ENCODE peak calls at places on chromosomes 13 and 19, in ten cellular contexts. G, Q, W, R, E, A, M, C, U and N are unnamed samples.

GRCh38 chr13:62296812-62297211 is 881.2 kb upstream of the PCDH20 start:
- DNase-seq in M (no peak), W (no peak), A (no peak), R (no peak), U (no peak), E (no peak), C (no peak), G (no peak), Q (no peak), N (no peak)

GRCh38 chr13:44396963-44397580 is 23.4 kb downstream of the SERP2 start:
- DNase-seq in C (peak; percentile 44), A (no peak), Q (peak; percentile 51), E (peak; percentile 88), R (no peak), G (no peak), U (peak; percentile 73), M (peak; percentile 61), W (no peak), N (peak; percentile 60)

GRCh38 chr19:6041071-6041470 is 63.1 kb upstream of the RANBP3 start:
- DNase-seq in U (no peak), C (no peak), M (no peak), W (no peak), G (no peak), A (no peak), Q (no peak), R (no peak), E (no peak), N (no peak)

GRCh38 chr13:28583661-28584091 is 75.3 kb upstream of the POMP start:
- DNase-seq in E (no peak), R (peak; percentile 57), U (no peak), C (no peak), W (no peak), M (peak; percentile 32), Q (no peak), G (no peak), A (no peak), N (no peak)

GRCh38 chr13:51041126-51041525 is 69.9 kb downstream of the C13orf42 start:
- DNase-seq in M (no peak), W (no peak), U (no peak), R (peak; percentile 49), G (no peak), E (no peak), Q (no peak), C (no peak), A (no peak), N (no peak)

GRCh38 chr19:55119053-55119452 is 1.6 kb upstream of the PPP1R12C start:
- DNase-seq in A (no peak), C (no peak), R (no peak), U (no peak), G (no peak), W (no peak), M (no peak), Q (no peak), E (no peak), N (no peak)

GRCh38 chr19:33795370-33796163 is 1.1 kb upstream of the KCTD15 start:
- DNase-seq in A (peak; percentile 63), M (peak; percentile 57), E (peak; percentile 97), G (peak; percentile 39), C (peak; percentile 77), Q (peak; percentile 93), R (peak; percentile 83), W (no peak), U (peak; percentile 80), N (peak; percentile 47)

GRCh38 chr13:82681535-82681934 is 1200.7 kb downstream of the SLITRK1 start:
- DNase-seq in U (no peak), M (no peak), Q (no peak), R (no peak), G (no peak), E (no peak), W (no peak), A (no peak), C (no peak), N (no peak)

GRCh38 chr13:78298657-78299056 is 304.7 kb downstream of the POU4F1 start:
- DNase-seq in U (peak; percentile 19), W (no peak), Q (no peak), E (no peak), C (no peak), R (no peak), M (no peak), G (no peak), A (no peak), N (no peak)

GRCh38 chr19:58001895-58002369 is 688 bp downstream of the ZNF606 start:
- DNase-seq in Q (no peak), U (peak; percentile 30), E (no peak), C (peak; percentile 14), A (no peak), W (no peak), R (peak; percentile 11), G (no peak), M (peak; percentile 3), N (no peak)

GRCh38 chr19:3537101-3537437 is 1.9 kb upstream of the TEKTIP1 start:
- DNase-seq in M (no peak), U (no peak), R (no peak), W (no peak), E (no peak), C (no peak), A (no peak), G (no peak), Q (no peak), N (no peak)

GRCh38 chr19:19642506-19643157 is 825 bp downstream of the GMIP start:
- DNase-seq in E (peak; percentile 26), M (no peak), C (no peak), A (no peak), R (peak; percentile 8), G (no peak), U (no peak), W (peak; percentile 38), Q (no peak), N (no peak)

GRCh38 chr13:27170521-27171243 is 929 bp downstream of the USP12 start:
- DNase-seq in W (peak; percentile 28), M (no peak), A (no peak), G (no peak), C (peak; percentile 36), E (peak; percentile 84), Q (peak; percentile 68), U (no peak), R (no peak), N (no peak)

GRCh38 chr13:67137044-67137735 is 92.9 kb downstream of the PCDH9 start:
- DNase-seq in W (no peak), C (peak; percentile 59), M (no peak), E (no peak), R (no peak), A (no peak), G (no peak), U (peak; percentile 49), Q (no peak), N (no peak)

GRCh38 chr13:104584481-104584880 is 1518.3 kb upstream of the SLC10A2 start:
- DNase-seq in Q (no peak), C (no peak), A (no peak), E (no peak), R (no peak), U (peak; percentile 60), M (peak; percentile 33), G (no peak), W (no peak), N (peak; percentile 14)

GRCh38 chr13:66014757-66015156 is 1215.4 kb downstream of the PCDH9 start:
- DNase-seq in Q (no peak), M (no peak), G (no peak), U (no peak), W (no peak), R (no peak), C (no peak), A (no peak), E (no peak), N (no peak)

GRCh38 chr13:99941086-99941485 is 30.5 kb downstream of the ZIC5 start:
- DNase-seq in R (no peak), E (no peak), W (no peak), U (no peak), A (no peak), G (no peak), Q (no peak), M (no peak), C (no peak), N (no peak)

DNA sequence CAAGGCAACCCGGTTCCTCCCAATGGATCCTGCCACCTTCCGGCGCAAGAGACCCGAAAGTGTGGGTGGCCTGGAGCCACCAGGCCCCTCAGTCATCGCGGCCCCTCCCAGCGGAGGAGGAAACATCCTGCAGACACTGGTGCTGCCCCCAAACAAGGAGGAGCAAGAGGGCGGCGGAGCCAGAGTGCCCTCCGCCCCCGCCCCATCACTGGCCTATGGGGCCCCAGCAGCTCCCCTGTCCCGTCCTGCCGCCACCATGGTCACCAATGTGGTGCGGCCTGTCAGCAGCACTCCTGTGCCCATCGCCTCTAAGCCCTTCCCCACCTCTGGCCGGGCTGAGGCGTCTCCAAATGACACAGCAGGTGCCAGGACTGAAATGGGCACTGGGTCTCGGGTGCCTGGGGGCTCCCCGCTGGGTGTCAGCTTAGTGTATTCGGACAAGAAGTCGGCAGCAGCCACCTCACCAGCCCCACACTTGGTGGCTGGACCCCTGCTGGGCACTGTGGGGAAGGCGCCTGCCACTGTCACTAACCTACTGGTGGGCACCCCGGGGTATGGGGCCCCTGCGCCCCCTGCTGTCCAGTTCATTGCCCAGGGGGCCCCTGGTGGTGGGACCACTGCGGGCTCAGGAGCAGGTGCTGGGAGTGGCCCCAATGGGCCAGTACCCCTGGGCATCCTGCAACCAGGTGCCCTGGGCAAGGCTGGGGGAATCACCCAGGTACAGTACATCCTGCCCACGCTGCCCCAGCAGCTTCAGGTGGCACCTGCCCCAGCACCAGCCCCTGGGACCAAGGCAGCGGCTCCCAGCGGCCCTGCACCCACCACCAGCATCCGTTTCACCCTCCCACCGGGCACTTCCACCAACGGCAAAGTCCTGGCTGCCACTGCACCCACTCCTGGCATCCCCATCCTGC is 11.2 kb upstream of the PRR19 start:
- DNase-seq in C (no peak), A (no peak), W (peak; percentile 62), E (peak; percentile 43), R (no peak), G (no peak), M (no peak), Q (peak; percentile 51), U (no peak), N (no peak)
- H3K4me3 ChIP-seq in C (no peak overlapping the region), A (no peak overlapping the region), W (no peak overlapping the region), E (no peak overlapping the region), R (no peak overlapping the region), G (no peak overlapping the region), M (no peak overlapping the region), Q (no peak overlapping the region), U (no peak overlapping the region), N (no peak overlapping the region)

GRCh38 chr19:10712754-10713153 is 5.1 kb upstream of the DNM2 start:
- DNase-seq in G (no peak), A (no peak), M (no peak), Q (no peak), C (no peak), W (no peak), U (no peak), E (no peak), R (no peak), N (no peak)
- H3K4me3 ChIP-seq in G (no peak overlapping the region), A (no peak overlapping the region), M (no peak overlapping the region), Q (no peak overlapping the region), C (no peak overlapping the region), W (no peak overlapping the region), U (no peak overlapping the region), E (no peak overlapping the region), R (no peak overlapping the region), N (no peak overlapping the region)

GRCh38 chr13:23472189-23472588 is 38.7 kb upstream of the SACS start:
- DNase-seq in G (no peak), C (peak; percentile 57), U (no peak), A (no peak), Q (no peak), M (no peak), W (no peak), R (no peak), E (no peak), N (no peak)
- H3K4me3 ChIP-seq in G (no peak overlapping the region), C (no peak overlapping the region), U (no peak overlapping the region), A (no peak overlapping the region), Q (no peak overlapping the region), M (no peak overlapping the region), W (no peak overlapping the region), R (peak overlapping the region; percentile 53), E (no peak overlapping the region), N (no peak overlapping the region)

GRCh38 chr19:4911314-4911713 is 2.0 kb downstream of the UHRF1 start:
- DNase-seq in M (peak; percentile 14), W (no peak), A (no peak), R (peak; percentile 19), G (no peak), E (peak; percentile 35), C (peak; percentile 38), Q (no peak), U (peak; percentile 23), N (no peak)
- H3K4me3 ChIP-seq in M (peak overlapping the region; percentile 63), W (peak overlapping the region; percentile 73), A (no peak overlapping the region), R (peak overlapping the region; percentile 58), G (peak overlapping the region; percentile 47), E (peak overlapping the region; percentile 96), C (peak overlapping the region; percentile 76), Q (no peak overlapping the region), U (peak overlapping the region; percentile 53), N (peak overlapping the region; percentile 65)